ENCODE peak calls at places on chromosomes 12 and 14, in eight cellular contexts. J, Q, V, G, O, N, R and T are unnamed samples.
A peak's percentile ranks its signal among the peaks of the same experiment; 100 is the strongest.

GRCh38 chr14:68718033-68718725 is 74.7 kb downstream of the ZFP36L1 start:
- DNase-seq in J (no peak), Q (no peak), V (peak; percentile 65), G (no peak), O (no peak), N (no peak), R (no peak), T (no peak)

GRCh38 chr12:98645572-98646067 is 530 bp downstream of the APAF1 start:
- DNase-seq in J (no peak), Q (no peak), V (peak; percentile 20), G (no peak), O (peak; percentile 3), N (no peak), R (no peak), T (peak; percentile 13)

GRCh38 chr14:94113908-94114588 is 3.5 kb downstream of the IFI27 start:
- DNase-seq in J (peak; percentile 35), Q (no peak), V (no peak), G (no peak), O (peak; percentile 66), N (no peak), R (no peak), T (peak; percentile 38)

GRCh38 chr12:117590999-117591398 is 229.6 kb upstream of the NOS1 start:
- DNase-seq in J (no peak), Q (no peak), V (no peak), G (no peak), O (no peak), N (no peak), R (no peak), T (no peak)

GRCh38 chr12:47561746-47562145 is 144.1 kb downstream of the RPAP3 start:
- DNase-seq in J (no peak), Q (no peak), V (no peak), G (no peak), O (peak; percentile 40), N (no peak), R (peak; percentile 60), T (peak; percentile 13)

GRCh38 chr12:49962861-49963765 is 1.4 kb downstream of the AQP5 start:
- DNase-seq in J (no peak), Q (peak; percentile 38), V (no peak), G (no peak), O (peak; percentile 18), N (no peak), R (peak; percentile 5), T (no peak)

GRCh38 chr12:75446857-75447256 is 33.7 kb upstream of the GLIPR1 start:
- DNase-seq in J (no peak), Q (no peak), V (peak; percentile 84), G (no peak), O (peak; percentile 85), N (no peak), R (peak; percentile 84), T (peak; percentile 86)

GRCh38 chr14:39264558-39264957 is 30.8 kb downstream of the MIA2 start:
- DNase-seq in J (no peak), Q (no peak), V (peak; percentile 4), G (no peak), O (peak; percentile 13), N (no peak), R (no peak), T (no peak)

GRCh38 chr12:76247026-76247688 is 101.1 kb downstream of the BBS10 start:
- DNase-seq in J (no peak), Q (no peak), V (peak; percentile 85), G (no peak), O (peak; percentile 43), N (no peak), R (peak; percentile 67), T (peak; percentile 80)

GRCh38 chr14:89304972-89305703 is 111.9 kb downstream of the FOXN3 start:
- DNase-seq in J (peak; percentile 79), Q (no peak), V (peak; percentile 74), G (no peak), O (peak; percentile 80), N (peak; percentile 75), R (peak; percentile 76), T (peak; percentile 83)

GRCh38 chr12:100303831-100304230 is 36.9 kb downstream of the SCYL2 start:
- DNase-seq in J (no peak), Q (no peak), V (no peak), G (no peak), O (no peak), N (no peak), R (no peak), T (no peak)

GRCh38 chr14:93493054-93493453 is 62.3 kb downstream of the UNC79 start:
- DNase-seq in J (no peak), Q (no peak), V (no peak), G (no peak), O (no peak), N (no peak), R (no peak), T (no peak)

GRCh38 chr14:105124837-105125222 is 43.7 kb downstream of the JAG2 start:
- DNase-seq in J (no peak), Q (no peak), V (no peak), G (peak; percentile 53), O (no peak), N (no peak), R (no peak), T (no peak)
- H3K4me3 ChIP-seq in J (no peak overlapping the region), Q (no peak overlapping the region), V (no peak overlapping the region), G (no peak overlapping the region), O (no peak overlapping the region), N (no peak overlapping the region), R (no peak overlapping the region), T (no peak overlapping the region)

GRCh38 chr12:31308116-31308515 is 17.8 kb downstream of the SINHCAF start:
- DNase-seq in J (no peak), Q (no peak), V (peak; percentile 11), G (no peak), O (no peak), N (no peak), R (no peak), T (no peak)
- TF ChIP-seq CTCF in J (no peak), Q (no peak), V (no peak), G (no peak), O (no peak), N (no peak), R (no peak), T (no peak)

DNA sequence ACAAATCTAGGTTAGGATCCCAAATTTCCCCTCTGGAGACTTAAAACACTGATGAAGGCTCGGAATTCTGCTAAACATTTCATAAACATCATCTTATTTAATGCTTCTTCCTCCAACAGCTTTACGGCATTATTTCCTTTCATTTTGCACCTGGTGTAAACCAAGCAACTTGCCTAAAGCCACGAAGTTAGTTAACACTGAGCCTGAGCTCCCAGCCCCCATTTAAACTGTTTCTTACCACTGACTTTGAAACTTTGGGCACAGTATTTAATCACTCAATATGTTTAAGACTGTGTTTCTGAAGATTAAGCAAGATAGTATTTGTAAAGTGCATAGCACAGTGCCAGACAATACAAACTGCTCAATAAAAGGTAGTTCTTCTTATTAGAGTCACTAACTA is 4.2 kb downstream of the EGLN3 start:
- DNase-seq in J (no peak), Q (no peak), V (no peak), G (no peak), O (no peak), N (no peak), R (no peak), T (no peak)
- H3K4me3 ChIP-seq in J (peak overlapping the region; percentile 9), Q (peak overlapping the region; percentile 53), V (no peak overlapping the region), G (peak overlapping the region; percentile 10), O (no peak overlapping the region), N (no peak overlapping the region), R (no peak overlapping the region), T (no peak overlapping the region)

DNA sequence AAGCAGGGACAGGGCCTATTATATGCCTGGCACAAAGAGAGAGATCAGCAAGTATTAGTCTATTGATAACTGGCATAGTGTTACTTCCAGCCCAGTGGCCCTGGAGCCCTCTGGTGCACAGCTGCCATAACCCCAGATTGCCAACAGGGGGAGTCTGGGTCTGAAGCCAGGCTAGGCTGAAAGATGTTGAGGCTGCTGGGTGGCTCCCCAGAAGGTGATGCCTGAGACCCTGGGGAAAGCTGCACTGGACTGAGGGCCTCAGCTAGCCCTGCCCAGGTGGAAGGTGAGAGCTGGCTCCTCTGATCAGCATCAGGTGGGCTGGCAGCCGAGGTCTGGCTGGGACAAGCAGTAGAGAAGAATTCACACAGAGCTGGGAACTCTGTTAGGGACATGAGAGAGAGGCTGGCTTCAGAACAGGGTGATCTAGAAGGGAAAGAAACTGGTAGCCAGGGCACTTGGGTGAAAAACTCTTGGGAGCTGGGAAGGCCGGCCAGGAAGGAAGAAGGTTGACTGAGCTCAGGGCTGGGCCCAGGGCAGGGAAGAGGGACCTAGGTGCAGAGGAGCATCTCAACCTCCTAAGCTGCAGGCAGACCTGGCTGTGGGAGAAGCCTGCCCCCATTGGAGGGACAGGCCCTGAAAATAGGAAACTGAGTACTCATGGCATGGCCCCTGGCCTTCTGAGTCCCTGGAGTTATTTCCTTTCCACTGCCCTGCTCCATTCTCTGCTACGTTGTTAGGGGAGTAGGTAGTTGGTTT is 3.9 kb downstream of the GZMH start:
- DNase-seq in J (no peak), Q (no peak), V (peak; percentile 1), G (no peak), O (no peak), N (peak; percentile 53), R (peak; percentile 3), T (peak; percentile 2)
- TF ChIP-seq CTCF in J (no peak), Q (peak; percentile 25), V (peak; percentile 39), G (peak; percentile 76), O (peak; percentile 48), N (peak; percentile 99), R (peak; percentile 46), T (peak; percentile 55)

GRCh38 chr12:131618303-131618658 is 92.6 kb upstream of the SFSWAP start:
- DNase-seq in J (no peak), Q (no peak), V (no peak), G (no peak), O (no peak), N (no peak), R (no peak), T (no peak)

GRCh38 chr12:131620520-131620919 is 90.4 kb upstream of the SFSWAP start:
- DNase-seq in J (no peak), Q (no peak), V (no peak), G (no peak), O (no peak), N (no peak), R (no peak), T (no peak)

GRCh38 chr12:131620946-131621681 is 89.8 kb upstream of the SFSWAP start:
- DNase-seq in J (no peak), Q (no peak), V (no peak), G (no peak), O (no peak), N (no peak), R (no peak), T (no peak)

GRCh38 chr12:131619106-131619642 is 91.7 kb upstream of the SFSWAP start:
- DNase-seq in J (no peak), Q (no peak), V (no peak), G (no peak), O (no peak), N (no peak), R (no peak), T (no peak)

GRCh38 chr12:131619736-131620506 is 91.0 kb upstream of the SFSWAP start:
- DNase-seq in J (no peak), Q (no peak), V (no peak), G (no peak), O (no peak), N (no peak), R (no peak), T (no peak)
- H3K4me3 ChIP-seq in J (no peak overlapping the region), Q (no peak overlapping the region), V (no peak overlapping the region), G (no peak overlapping the region), O (no peak overlapping the region), N (no peak overlapping the region), R (no peak overlapping the region), T (no peak overlapping the region)